ENCODE peak calls at places on chromosomes 13 and 19, in ten cellular contexts. One of them, this sample, is unnamed.

GRCh38 chr13:41465215-41465907 is 8.0 kb downstream of the RGCC start:
- DNase-seq in AG10803: peak
- DNase-seq in AG09319: no peak
- DNase-seq in left ventricle myocardium inferior: peak
- DNase-seq in fibroblast of mammary gland: peak
- DNase-seq in upper lobe of right lung: peak
- DNase-seq in Peyer's patch: peak
- DNase-seq in foreskin keratinocyte: peak
- DNase-seq in HFF-Myc: peak
- DNase-seq in lower lobe of right lung: peak
- DNase-seq in this sample: peak

GRCh38 chr13:107562222-107562621 is 653.1 kb downstream of the LIG4 start:
- DNase-seq in foreskin keratinocyte: no peak
- DNase-seq in AG09319: no peak
- DNase-seq in lower lobe of right lung: no peak
- DNase-seq in Peyer's patch: no peak
- DNase-seq in AG10803: no peak
- DNase-seq in fibroblast of mammary gland: no peak
- DNase-seq in left ventricle myocardium inferior: no peak
- DNase-seq in upper lobe of right lung: no peak
- DNase-seq in HFF-Myc: no peak
- DNase-seq in this sample: no peak

GRCh38 chr13:47598340-47598911 is 402.6 kb downstream of the SUCLA2 start:
- DNase-seq in Peyer's patch: no peak
- DNase-seq in AG10803: peak
- DNase-seq in AG09319: no peak
- DNase-seq in left ventricle myocardium inferior: no peak
- DNase-seq in fibroblast of mammary gland: peak
- DNase-seq in HFF-Myc: no peak
- DNase-seq in lower lobe of right lung: no peak
- DNase-seq in upper lobe of right lung: no peak
- DNase-seq in foreskin keratinocyte: no peak
- DNase-seq in this sample: peak

GRCh38 chr13:38970380-38971051 is 20.1 kb downstream of the STOML3 start:
- DNase-seq in AG10803: no peak
- DNase-seq in foreskin keratinocyte: no peak
- DNase-seq in AG09319: no peak
- DNase-seq in Peyer's patch: no peak
- DNase-seq in fibroblast of mammary gland: no peak
- DNase-seq in lower lobe of right lung: no peak
- DNase-seq in HFF-Myc: no peak
- DNase-seq in upper lobe of right lung: no peak
- DNase-seq in left ventricle myocardium inferior: no peak
- DNase-seq in this sample: no peak

GRCh38 chr13:102100234-102100633 is 301.6 kb downstream of the FGF14 start:
- DNase-seq in foreskin keratinocyte: no peak
- DNase-seq in AG09319: no peak
- DNase-seq in Peyer's patch: no peak
- DNase-seq in left ventricle myocardium inferior: no peak
- DNase-seq in upper lobe of right lung: no peak
- DNase-seq in lower lobe of right lung: no peak
- DNase-seq in fibroblast of mammary gland: no peak
- DNase-seq in AG10803: no peak
- DNase-seq in HFF-Myc: no peak
- DNase-seq in this sample: no peak

GRCh38 chr13:66367356-66367755 is 862.8 kb downstream of the PCDH9 start:
- DNase-seq in foreskin keratinocyte: no peak
- DNase-seq in left ventricle myocardium inferior: no peak
- DNase-seq in Peyer's patch: no peak
- DNase-seq in HFF-Myc: no peak
- DNase-seq in lower lobe of right lung: no peak
- DNase-seq in AG09319: no peak
- DNase-seq in AG10803: no peak
- DNase-seq in upper lobe of right lung: no peak
- DNase-seq in fibroblast of mammary gland: no peak
- DNase-seq in this sample: no peak

GRCh38 chr13:23288564-23288963 is 107.8 kb downstream of the SGCG start:
- DNase-seq in left ventricle myocardium inferior: no peak
- DNase-seq in HFF-Myc: no peak
- DNase-seq in AG09319: no peak
- DNase-seq in upper lobe of right lung: no peak
- DNase-seq in Peyer's patch: no peak
- DNase-seq in lower lobe of right lung: no peak
- DNase-seq in AG10803: peak
- DNase-seq in foreskin keratinocyte: no peak
- DNase-seq in fibroblast of mammary gland: no peak
- DNase-seq in this sample: peak

GRCh38 chr13:40672310-40673060 is 6.0 kb upstream of the FOXO1 start:
- DNase-seq in fibroblast of mammary gland: peak
- DNase-seq in Peyer's patch: no peak
- DNase-seq in left ventricle myocardium inferior: no peak
- DNase-seq in foreskin keratinocyte: peak
- DNase-seq in HFF-Myc: peak
- DNase-seq in upper lobe of right lung: no peak
- DNase-seq in lower lobe of right lung: no peak
- DNase-seq in AG10803: peak
- DNase-seq in AG09319: peak
- DNase-seq in this sample: peak

DNA sequence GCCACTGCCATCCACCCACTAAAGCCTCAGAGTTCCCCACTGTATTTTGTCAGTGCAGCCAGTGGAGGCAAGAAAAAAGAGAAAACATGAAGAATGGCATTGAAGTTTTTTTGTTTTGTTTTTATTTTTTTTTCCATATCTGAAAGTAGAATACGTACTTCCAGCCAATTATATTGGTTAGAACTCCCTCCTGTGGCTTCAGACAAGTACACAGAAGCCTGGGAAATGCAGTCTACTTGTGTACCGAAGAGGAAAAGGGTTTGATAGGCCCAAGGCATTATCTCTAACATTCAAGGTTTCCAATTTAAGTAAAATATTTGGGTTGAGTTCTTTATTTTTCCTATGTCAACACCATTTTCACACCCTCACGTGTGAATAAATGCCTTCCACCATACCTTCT is 696.2 kb upstream of the GPC6 start:
- DNase-seq in fibroblast of mammary gland: no peak
- DNase-seq in left ventricle myocardium inferior: no peak
- DNase-seq in lower lobe of right lung: no peak
- DNase-seq in HFF-Myc: no peak
- DNase-seq in AG10803: no peak
- DNase-seq in foreskin keratinocyte: no peak
- DNase-seq in AG09319: no peak
- DNase-seq in Peyer's patch: no peak
- DNase-seq in upper lobe of right lung: no peak
- DNase-seq in this sample: peak
- TF ChIP-seq CTCF in fibroblast of mammary gland: no peak
- TF ChIP-seq CTCF in left ventricle myocardium inferior: no peak
- TF ChIP-seq CTCF in lower lobe of right lung: no peak
- TF ChIP-seq CTCF in HFF-Myc: no peak
- TF ChIP-seq CTCF in AG10803: no peak
- TF ChIP-seq CTCF in foreskin keratinocyte: peak
- TF ChIP-seq CTCF in AG09319: no peak
- TF ChIP-seq CTCF in Peyer's patch: no peak
- TF ChIP-seq CTCF in upper lobe of right lung: no peak
- TF ChIP-seq CTCF in this sample: no peak

GRCh38 chr19:43908659-43909058 is 26.4 kb downstream of the ZNF45 start:
- DNase-seq in foreskin keratinocyte: no peak
- DNase-seq in AG10803: no peak
- DNase-seq in AG09319: no peak
- DNase-seq in fibroblast of mammary gland: no peak
- DNase-seq in lower lobe of right lung: no peak
- DNase-seq in left ventricle myocardium inferior: no peak
- DNase-seq in HFF-Myc: no peak
- DNase-seq in upper lobe of right lung: no peak
- DNase-seq in Peyer's patch: no peak
- DNase-seq in this sample: no peak
- TF ChIP-seq CTCF in foreskin keratinocyte: no peak
- TF ChIP-seq CTCF in AG10803: no peak
- TF ChIP-seq CTCF in AG09319: no peak
- TF ChIP-seq CTCF in fibroblast of mammary gland: no peak
- TF ChIP-seq CTCF in lower lobe of right lung: no peak
- TF ChIP-seq CTCF in left ventricle myocardium inferior: no peak
- TF ChIP-seq CTCF in HFF-Myc: no peak
- TF ChIP-seq CTCF in upper lobe of right lung: no peak
- TF ChIP-seq CTCF in Peyer's patch: no peak
- TF ChIP-seq CTCF in this sample: no peak

GRCh38 chr19:37906868-37907734 is at the start of gene SIPA1L3:
- DNase-seq in left ventricle myocardium inferior: peak
- DNase-seq in HFF-Myc: peak
- DNase-seq in foreskin keratinocyte: peak
- DNase-seq in lower lobe of right lung: peak
- DNase-seq in AG09319: peak
- DNase-seq in AG10803: peak
- DNase-seq in fibroblast of mammary gland: peak
- DNase-seq in upper lobe of right lung: peak
- DNase-seq in Peyer's patch: peak
- DNase-seq in this sample: peak

GRCh38 chr19:37909661-37910199 is 2.7 kb downstream of the SIPA1L3 start:
- DNase-seq in fibroblast of mammary gland: no peak
- DNase-seq in foreskin keratinocyte: no peak
- DNase-seq in lower lobe of right lung: no peak
- DNase-seq in HFF-Myc: no peak
- DNase-seq in upper lobe of right lung: no peak
- DNase-seq in AG10803: no peak
- DNase-seq in left ventricle myocardium inferior: no peak
- DNase-seq in AG09319: no peak
- DNase-seq in Peyer's patch: no peak
- DNase-seq in this sample: no peak

GRCh38 chr19:37907735-37908066 is 693 bp downstream of the SIPA1L3 start:
- DNase-seq in AG09319: no peak
- DNase-seq in fibroblast of mammary gland: no peak
- DNase-seq in upper lobe of right lung: no peak
- DNase-seq in AG10803: no peak
- DNase-seq in HFF-Myc: no peak
- DNase-seq in lower lobe of right lung: no peak
- DNase-seq in foreskin keratinocyte: no peak
- DNase-seq in left ventricle myocardium inferior: no peak
- DNase-seq in Peyer's patch: no peak
- DNase-seq in this sample: peak

GRCh38 chr19:37903096-37903495 is 3.3 kb downstream of the WDR87 start:
- DNase-seq in HFF-Myc: no peak
- DNase-seq in AG10803: no peak
- DNase-seq in Peyer's patch: no peak
- DNase-seq in lower lobe of right lung: no peak
- DNase-seq in fibroblast of mammary gland: no peak
- DNase-seq in foreskin keratinocyte: no peak
- DNase-seq in left ventricle myocardium inferior: no peak
- DNase-seq in AG09319: no peak
- DNase-seq in upper lobe of right lung: no peak
- DNase-seq in this sample: no peak

DNA sequence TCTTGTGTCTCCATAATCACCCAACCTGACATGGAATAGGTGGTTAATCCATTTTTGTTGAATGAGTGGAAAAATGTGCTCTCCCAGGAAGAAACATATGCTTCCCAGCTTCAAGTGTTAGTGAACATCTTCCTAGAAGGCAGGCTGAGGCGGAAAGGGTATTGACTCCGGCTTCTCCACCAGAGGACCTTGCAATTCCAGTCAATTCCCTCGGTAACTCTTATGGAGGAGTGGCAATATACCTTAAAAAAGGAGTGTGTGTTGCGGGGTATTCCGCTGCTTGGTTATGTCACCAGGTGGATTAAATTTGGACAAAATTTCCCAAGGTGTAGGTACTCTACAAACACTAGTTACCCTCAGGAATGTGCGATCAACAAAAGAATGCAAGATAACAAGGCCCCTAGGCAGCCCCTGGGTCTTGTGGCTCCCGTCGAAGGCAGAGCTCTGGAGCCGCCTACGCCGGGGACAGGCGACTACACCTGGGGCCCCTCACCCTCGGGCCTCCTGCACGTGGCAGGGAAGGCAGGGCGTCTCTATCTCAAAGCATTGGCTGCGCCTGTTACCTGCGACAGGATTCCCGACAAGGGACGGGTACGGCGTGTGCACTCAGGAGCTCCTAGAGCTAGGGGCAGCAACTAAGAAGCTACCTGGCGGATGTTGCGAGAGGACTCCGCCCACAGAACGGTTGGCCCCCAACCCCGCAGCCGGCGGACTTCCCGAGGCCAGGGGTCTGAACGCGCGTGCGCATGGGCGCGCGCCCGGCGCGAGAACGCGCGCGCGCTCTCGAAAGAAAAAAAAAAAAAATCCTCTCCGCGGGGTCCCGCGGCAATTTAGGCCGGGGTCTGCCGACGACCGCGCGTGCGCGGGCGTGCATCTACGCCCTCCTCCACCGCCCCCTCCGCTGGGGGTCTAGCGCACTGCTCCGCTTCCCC is at the start of gene WDR87:
- DNase-seq in lower lobe of right lung: peak
- DNase-seq in left ventricle myocardium inferior: no peak
- DNase-seq in AG09319: no peak
- DNase-seq in AG10803: peak
- DNase-seq in foreskin keratinocyte: no peak
- DNase-seq in HFF-Myc: no peak
- DNase-seq in Peyer's patch: peak
- DNase-seq in upper lobe of right lung: peak
- DNase-seq in fibroblast of mammary gland: no peak
- DNase-seq in this sample: peak
- TF ChIP-seq CTCF in lower lobe of right lung: no peak
- TF ChIP-seq CTCF in left ventricle myocardium inferior: peak
- TF ChIP-seq CTCF in AG09319: no peak
- TF ChIP-seq CTCF in AG10803: peak
- TF ChIP-seq CTCF in foreskin keratinocyte: peak
- TF ChIP-seq CTCF in HFF-Myc: peak
- TF ChIP-seq CTCF in Peyer's patch: no peak
- TF ChIP-seq CTCF in upper lobe of right lung: no peak
- TF ChIP-seq CTCF in fibroblast of mammary gland: no peak
- TF ChIP-seq CTCF in this sample: no peak

GRCh38 chr13:29674532-29674931 is 79.0 kb upstream of the SLC7A1 start:
- DNase-seq in upper lobe of right lung: no peak
- DNase-seq in fibroblast of mammary gland: peak
- DNase-seq in HFF-Myc: no peak
- DNase-seq in AG09319: no peak
- DNase-seq in left ventricle myocardium inferior: no peak
- DNase-seq in Peyer's patch: no peak
- DNase-seq in AG10803: peak
- DNase-seq in lower lobe of right lung: no peak
- DNase-seq in foreskin keratinocyte: no peak
- DNase-seq in this sample: peak

GRCh38 chr13:29676535-29676934 is 81.0 kb upstream of the SLC7A1 start:
- DNase-seq in foreskin keratinocyte: no peak
- DNase-seq in AG10803: peak
- DNase-seq in HFF-Myc: no peak
- DNase-seq in upper lobe of right lung: no peak
- DNase-seq in Peyer's patch: no peak
- DNase-seq in left ventricle myocardium inferior: no peak
- DNase-seq in fibroblast of mammary gland: peak
- DNase-seq in AG09319: no peak
- DNase-seq in lower lobe of right lung: no peak
- DNase-seq in this sample: peak

GRCh38 chr13:29676941-29677452 is 81.5 kb upstream of the SLC7A1 start:
- DNase-seq in AG09319: no peak
- DNase-seq in foreskin keratinocyte: peak
- DNase-seq in fibroblast of mammary gland: peak
- DNase-seq in upper lobe of right lung: no peak
- DNase-seq in Peyer's patch: no peak
- DNase-seq in lower lobe of right lung: no peak
- DNase-seq in HFF-Myc: no peak
- DNase-seq in AG10803: peak
- DNase-seq in left ventricle myocardium inferior: no peak
- DNase-seq in this sample: no peak

GRCh38 chr13:29679357-29680050 is 84.0 kb upstream of the SLC7A1 start:
- DNase-seq in upper lobe of right lung: no peak
- DNase-seq in left ventricle myocardium inferior: peak
- DNase-seq in AG09319: no peak
- DNase-seq in Peyer's patch: no peak
- DNase-seq in lower lobe of right lung: no peak
- DNase-seq in HFF-Myc: no peak
- DNase-seq in AG10803: no peak
- DNase-seq in foreskin keratinocyte: no peak
- DNase-seq in fibroblast of mammary gland: no peak
- DNase-seq in this sample: peak

GRCh38 chr13:29677627-29678026 is 82.1 kb upstream of the SLC7A1 start:
- DNase-seq in upper lobe of right lung: no peak
- DNase-seq in Peyer's patch: no peak
- DNase-seq in AG10803: no peak
- DNase-seq in lower lobe of right lung: no peak
- DNase-seq in AG09319: no peak
- DNase-seq in left ventricle myocardium inferior: no peak
- DNase-seq in fibroblast of mammary gland: no peak
- DNase-seq in HFF-Myc: no peak
- DNase-seq in foreskin keratinocyte: peak
- DNase-seq in this sample: no peak
- TF ChIP-seq CTCF in upper lobe of right lung: no peak
- TF ChIP-seq CTCF in Peyer's patch: no peak
- TF ChIP-seq CTCF in AG10803: no peak
- TF ChIP-seq CTCF in lower lobe of right lung: no peak
- TF ChIP-seq CTCF in AG09319: no peak
- TF ChIP-seq CTCF in left ventricle myocardium inferior: no peak
- TF ChIP-seq CTCF in fibroblast of mammary gland: no peak
- TF ChIP-seq CTCF in HFF-Myc: no peak
- TF ChIP-seq CTCF in foreskin keratinocyte: no peak
- TF ChIP-seq CTCF in this sample: no peak